ENCODE peak calls at places on chromosome 1, in four cellular contexts. F, R, H and L are unnamed samples.

GRCh38 chr1:100860397-100860991 is 34.1 kb downstream of the EXTL2 start:
- DNase-seq in F (peak; percentile 36), R (peak; percentile 77), H (no peak), L (no peak)

GRCh38 chr1:61139324-61140055 is 57.1 kb downstream of the NFIA start:
- DNase-seq in F (no peak), R (no peak), H (no peak), L (no peak)

GRCh38 chr1:201358596-201358995 is 18.9 kb downstream of the TNNT2 start:
- DNase-seq in F (peak; percentile 25), R (no peak), H (peak; percentile 12), L (no peak)

GRCh38 chr1:2496087-2496622 is 20.1 kb downstream of the PLCH2 start:
- DNase-seq in F (no peak), R (no peak), H (no peak), L (no peak)

GRCh38 chr1:216600730-216601426 is 122.4 kb downstream of the ESRRG start:
- DNase-seq in F (peak; percentile 39), R (peak; percentile 20), H (peak; percentile 73), L (peak; percentile 38)

GRCh38 chr1:147721711-147722110 is 38.7 kb downstream of the GJA5 start:
- DNase-seq in F (no peak), R (no peak), H (no peak), L (no peak)

GRCh38 chr1:50418600-50419109 is 4.6 kb downstream of the DMRTA2 start:
- DNase-seq in F (no peak), R (no peak), H (no peak), L (no peak)

GRCh38 chr1:148354284-148354869 is 128.7 kb downstream of the PPIAL4G start:
- DNase-seq in F (no peak), R (no peak), H (no peak), L (no peak)

GRCh38 chr1:51952638-51953037 is 37.9 kb downstream of the RAB3B start:
- DNase-seq in F (no peak), R (no peak), H (no peak), L (no peak)

GRCh38 chr1:45785583-45785982 is 17.8 kb upstream of the MAST2 start:
- DNase-seq in F (no peak), R (no peak), H (no peak), L (no peak)